ENCODE peak calls at places on chromosomes 5 and 9, in five cellular contexts. One of them, this sample, is unnamed.

GRCh38 chr5:170745481-170746061 is 38.0 kb upstream of the GABRP start:
- DNase-seq in OCI-LY7: no peak
- DNase-seq in H7: peak
- DNase-seq in HAP-1: no peak
- DNase-seq in A549: no peak
- DNase-seq in this sample: no peak

GRCh38 chr9:119044801-119045200 is 324.4 kb downstream of the BRINP1 start:
- DNase-seq in OCI-LY7: no peak
- DNase-seq in H7: no peak
- DNase-seq in A549: no peak
- DNase-seq in HAP-1: no peak
- DNase-seq in this sample: no peak

GRCh38 chr5:124403281-124403680 is 343.2 kb downstream of the ZNF608 start:
- DNase-seq in H7: no peak
- DNase-seq in HAP-1: no peak
- DNase-seq in A549: no peak
- DNase-seq in OCI-LY7: no peak
- DNase-seq in this sample: no peak

GRCh38 chr5:73513996-73514395 is 15.8 kb downstream of the BTF3 start:
- DNase-seq in HAP-1: no peak
- DNase-seq in H7: no peak
- DNase-seq in OCI-LY7: no peak
- DNase-seq in A549: no peak
- DNase-seq in this sample: no peak

GRCh38 chr5:14685757-14686156 is 21.2 kb downstream of the OTULIN start:
- DNase-seq in A549: peak
- DNase-seq in HAP-1: peak
- DNase-seq in OCI-LY7: peak
- DNase-seq in H7: peak
- DNase-seq in this sample: no peak

GRCh38 chr9:98900244-98900643 is 43.5 kb upstream of the COL15A1 start:
- DNase-seq in HAP-1: no peak
- DNase-seq in A549: no peak
- DNase-seq in OCI-LY7: no peak
- DNase-seq in H7: no peak
- DNase-seq in this sample: no peak

GRCh38 chr9:128764361-128764760 is 7.4 kb downstream of the ZER1 start:
- DNase-seq in A549: no peak
- DNase-seq in HAP-1: no peak
- DNase-seq in OCI-LY7: peak
- DNase-seq in H7: peak
- DNase-seq in this sample: no peak

GRCh38 chr9:75265525-75265972 is 177.2 kb downstream of the OSTF1 start:
- DNase-seq in H7: peak
- DNase-seq in HAP-1: peak
- DNase-seq in A549: peak
- DNase-seq in OCI-LY7: peak
- DNase-seq in this sample: peak

GRCh38 chr9:79764377-79764776 is 192.6 kb downstream of the TLE4 start:
- DNase-seq in A549: peak
- DNase-seq in H7: no peak
- DNase-seq in HAP-1: no peak
- DNase-seq in OCI-LY7: no peak
- DNase-seq in this sample: no peak

This sample was measured in activated gamma-delta T cell treated with anti-CD3 and anti-CD28 coated beads, Interleukin-2, amount 50 U/mL, for 16 hours.